ENCODE peak calls at places on chromosome 9, in nine cellular contexts. F is foreskin fibroblast; K is dorsolateral prefrontal cortex; C is transverse colon; I is IMR-90; R is CD4-positive, CD25-positive, alpha-beta regulatory T cell; T is A673; S is bronchial epithelial cell; V is upper lobe of right lung. H is an unnamed sample.
A peak's percentile ranks its signal among the peaks of the same experiment; 100 is the strongest.

GRCh38 chr9:33714989-33715388 is 80.4 kb upstream of the PRSS3 start:
- DNase-seq in I (no peak), F (no peak), V (no peak), R (no peak), C (no peak), T (no peak), S (no peak), K (no peak), H (no peak)

GRCh38 chr9:110104201-110104845 is 103.6 kb downstream of the C9orf152 start:
- DNase-seq in R (no peak), T (no peak), C (no peak), I (peak; percentile 85), K (no peak), S (no peak), F (no peak), V (no peak), H (no peak)

GRCh38 chr9:89684218-89684617 is 79.4 kb downstream of the GADD45G start:
- DNase-seq in S (no peak), I (no peak), T (no peak), V (no peak), F (no peak), R (no peak), K (no peak), C (no peak), H (no peak)

GRCh38 chr9:105290401-105290800 is 46.0 kb downstream of the SLC44A1 start:
- DNase-seq in C (no peak), K (no peak), T (peak; percentile 13), I (peak; percentile 55), R (no peak), S (peak; percentile 84), V (no peak), F (peak; percentile 55), H (no peak)

GRCh38 chr9:17269799-17270198 is 135.0 kb downstream of the CNTLN start:
- DNase-seq in C (no peak), I (no peak), K (no peak), F (no peak), T (no peak), V (no peak), S (no peak), R (no peak), H (no peak)

GRCh38 chr9:16828335-16829281 is 41.9 kb downstream of the BNC2 start:
- DNase-seq in T (no peak), C (peak; percentile 18), S (peak; percentile 18), V (no peak), I (peak; percentile 78), K (no peak), R (no peak), F (peak; percentile 80), H (no peak)

GRCh38 chr9:83355024-83355444 is 183.2 kb downstream of the FRMD3 start:
- DNase-seq in F (peak; percentile 70), T (no peak), C (no peak), I (peak; percentile 6), V (no peak), R (no peak), S (peak; percentile 35), K (no peak), H (no peak)

GRCh38 chr9:136650648-136651047 is 12.1 kb upstream of the EGFL7 start:
- DNase-seq in S (no peak), T (no peak), I (no peak), C (no peak), F (no peak), R (no peak), V (no peak), K (no peak), H (no peak)

GRCh38 chr9:124452841-124453585 is 2.8 kb downstream of the ADGRD2 start:
- DNase-seq in F (no peak), R (no peak), S (no peak), I (no peak), K (no peak), V (peak; percentile 42), C (no peak), T (no peak), H (no peak)

GRCh38 chr9:20041717-20042116 is 252.9 kb upstream of the SLC24A2 start:
- DNase-seq in V (no peak), K (peak; percentile 41), R (no peak), T (peak; percentile 75), C (no peak), I (no peak), F (no peak), S (no peak), H (no peak)

GRCh38 chr9:20042312-20042711 is 253.5 kb upstream of the SLC24A2 start:
- DNase-seq in S (no peak), C (no peak), V (no peak), K (no peak), I (no peak), T (no peak), R (no peak), F (peak; percentile 21), H (no peak)

GRCh38 chr9:20044686-20045085 is 255.8 kb upstream of the SLC24A2 start:
- DNase-seq in T (no peak), S (peak; percentile 51), R (no peak), C (no peak), V (no peak), K (no peak), F (peak; percentile 34), I (peak; percentile 2), H (no peak)

GRCh38 chr9:20043461-20043860 is 254.6 kb upstream of the SLC24A2 start:
- DNase-seq in T (no peak), V (no peak), I (no peak), K (no peak), C (no peak), R (no peak), S (no peak), F (peak; percentile 20), H (no peak)

GRCh38 chr9:20043035-20043434 is 254.2 kb upstream of the SLC24A2 start:
- DNase-seq in K (no peak), I (no peak), R (no peak), V (no peak), T (no peak), C (no peak), S (no peak), F (no peak), H (no peak)
- H3K4me3 ChIP-seq in K (no peak overlapping the region), I (no peak overlapping the region), R (peak overlapping the region; percentile 87), V (no peak overlapping the region), T (no peak overlapping the region), C (no peak overlapping the region), S (no peak overlapping the region), F (no peak overlapping the region), H (no peak overlapping the region)

DNA sequence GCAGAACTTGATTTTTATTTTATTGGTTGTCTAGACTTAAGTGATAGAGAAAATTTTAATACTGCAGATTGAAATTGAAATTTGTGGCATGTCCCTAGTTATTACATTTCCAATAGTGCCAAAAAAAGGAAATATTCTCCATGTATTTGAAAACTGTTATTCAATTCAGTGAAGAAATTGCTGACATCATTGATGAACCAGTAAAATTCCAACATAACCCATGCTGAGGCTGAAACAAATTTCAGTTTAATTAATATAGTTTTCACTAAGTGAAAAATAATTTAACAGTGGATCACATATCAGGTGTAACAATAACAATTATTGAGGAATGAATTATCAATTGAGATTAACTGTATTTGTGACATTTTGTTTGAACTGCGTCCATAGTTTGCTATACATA is 38.7 kb downstream of the LURAP1L start:
- DNase-seq in V (no peak), S (no peak), K (no peak), I (no peak), T (no peak), R (no peak), C (no peak), F (no peak), H (no peak)
- H3K4me3 ChIP-seq in V (no peak overlapping the region), S (peak overlapping the region; percentile 25), K (no peak overlapping the region), I (no peak overlapping the region), T (peak overlapping the region; percentile 18), R (no peak overlapping the region), C (no peak overlapping the region), F (no peak overlapping the region), H (no peak overlapping the region)

GRCh38 chr9:127754761-127755557 is 19.9 kb upstream of the TOR2A start:
- DNase-seq in T (no peak), S (no peak), R (no peak), V (no peak), C (no peak), K (no peak), F (no peak), I (no peak), H (no peak)
- H3K4me3 ChIP-seq in T (no peak overlapping the region), S (no peak overlapping the region), R (no peak overlapping the region), V (peak overlapping the region; percentile 31), C (no peak overlapping the region), K (peak overlapping the region; percentile 63), F (no peak overlapping the region), I (no peak overlapping the region), H (peak overlapping the region; percentile 34)

GRCh38 chr9:24009322-24009721 is 183.3 kb upstream of the ELAVL2 start:
- DNase-seq in K (no peak), C (no peak), V (no peak), T (no peak), I (no peak), R (no peak), S (no peak), F (no peak), H (no peak)

DNA sequence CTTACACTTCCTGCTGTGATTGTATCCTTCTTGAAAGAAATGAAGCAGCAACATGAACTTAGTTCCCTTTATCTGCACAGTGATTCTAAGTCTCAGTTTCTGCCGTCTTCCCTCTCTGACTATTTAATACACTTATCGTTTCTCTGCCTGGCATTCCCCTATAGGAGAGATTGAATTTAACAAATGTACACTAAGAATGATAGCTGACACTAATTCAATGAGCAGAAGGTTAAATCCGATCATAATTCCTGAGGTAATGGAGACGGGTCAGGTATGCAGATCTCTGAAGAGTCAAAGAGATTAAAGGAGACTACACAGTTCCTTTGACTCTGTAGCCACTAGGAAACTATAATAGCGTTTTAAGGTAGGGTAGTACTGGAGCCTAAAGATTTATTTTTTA is 185.2 kb upstream of the ELAVL2 start:
- DNase-seq in K (no peak), I (no peak), F (no peak), R (no peak), T (no peak), C (no peak), S (no peak), V (no peak), H (no peak)
- H3K4me3 ChIP-seq in K (no peak overlapping the region), I (no peak overlapping the region), F (no peak overlapping the region), R (no peak overlapping the region), T (no peak overlapping the region), C (no peak overlapping the region), S (no peak overlapping the region), V (no peak overlapping the region), H (no peak overlapping the region)

GRCh38 chr9:125511780-125512179 is 195.2 kb downstream of the MAPKAP1 start:
- DNase-seq in T (no peak), I (no peak), F (no peak), C (no peak), K (no peak), S (no peak), R (no peak), V (no peak), H (peak; percentile 57)

GRCh38 chr9:125516381-125516960 is 190.5 kb downstream of the MAPKAP1 start:
- DNase-seq in F (no peak), K (no peak), T (no peak), R (no peak), S (no peak), I (no peak), C (no peak), V (no peak), H (no peak)

GRCh38 chr9:125514468-125514867 is 192.5 kb downstream of the MAPKAP1 start:
- DNase-seq in T (no peak), V (no peak), R (no peak), S (no peak), I (no peak), C (no peak), K (no peak), F (no peak), H (peak; percentile 77)

GRCh38 chr9:125515281-125515680 is 191.7 kb downstream of the MAPKAP1 start:
- DNase-seq in T (no peak), C (no peak), K (no peak), V (no peak), R (no peak), F (no peak), S (no peak), I (no peak), H (no peak)

GRCh38 chr9:125513634-125514413 is 193.2 kb downstream of the MAPKAP1 start:
- DNase-seq in T (no peak), S (peak; percentile 83), I (peak; percentile 81), R (no peak), V (peak; percentile 68), F (no peak), K (no peak), C (peak; percentile 28), H (peak; percentile 91)
- H3K4me3 ChIP-seq in T (no peak overlapping the region), S (no peak overlapping the region), I (peak overlapping the region; percentile 19), R (peak overlapping the region; percentile 64), V (peak overlapping the region; percentile 31), F (no peak overlapping the region), K (no peak overlapping the region), C (peak overlapping the region; percentile 30), H (peak overlapping the region; percentile 31)

H was measured in esophagus muscularis mucosa.